ENCODE peak calls at places on chromosomes 6 and 20, in seven cellular contexts. O is endodermal cell, G is cardiac muscle cell, L is brain microvascular endothelial cell, M is fibroblast of lung, P is K562, E is heart right ventricle. X is an unnamed sample.

GRCh38 chr6:169589699-169590257 is 112.1 kb downstream of the WDR27 start:
- DNase-seq in M (no peak), P (no peak), O (no peak), G (no peak), L (no peak), E (no peak), X (peak)

GRCh38 chr6:170459451-170459850 is 93.7 kb downstream of the PSMB1 start:
- DNase-seq in P (no peak), E (no peak), G (peak), M (peak), O (peak), L (peak), X (peak)

GRCh38 chr6:163971841-163972838 is 557.6 kb downstream of the QKI start:
- DNase-seq in L (no peak), E (no peak), G (no peak), M (no peak), O (no peak), P (no peak), X (no peak)

GRCh38 chr20:57703013-57703412 is 6.8 kb downstream of the PMEPA1 start:
- DNase-seq in L (no peak), P (no peak), O (no peak), G (no peak), E (no peak), M (no peak), X (no peak)

GRCh38 chr6:71250050-71250689 is 38.4 kb upstream of the OGFRL1 start:
- DNase-seq in E (no peak), O (no peak), G (peak), P (no peak), M (peak), L (peak), X (peak)

GRCh38 chr20:5463007-5463686 is 146.4 kb upstream of the PROKR2 start:
- DNase-seq in M (no peak), E (no peak), G (no peak), O (no peak), L (no peak), P (no peak), X (no peak)

GRCh38 chr20:51640743-51641142 is 98.2 kb upstream of the NFATC2 start:
- DNase-seq in G (no peak), M (peak), L (no peak), P (no peak), E (no peak), O (no peak), X (no peak)

GRCh38 chr20:20452254-20452676 is 84.4 kb downstream of the INSM1 start:
- DNase-seq in E (peak), O (peak), G (peak), M (peak), P (no peak), L (peak), X (peak)

DNA sequence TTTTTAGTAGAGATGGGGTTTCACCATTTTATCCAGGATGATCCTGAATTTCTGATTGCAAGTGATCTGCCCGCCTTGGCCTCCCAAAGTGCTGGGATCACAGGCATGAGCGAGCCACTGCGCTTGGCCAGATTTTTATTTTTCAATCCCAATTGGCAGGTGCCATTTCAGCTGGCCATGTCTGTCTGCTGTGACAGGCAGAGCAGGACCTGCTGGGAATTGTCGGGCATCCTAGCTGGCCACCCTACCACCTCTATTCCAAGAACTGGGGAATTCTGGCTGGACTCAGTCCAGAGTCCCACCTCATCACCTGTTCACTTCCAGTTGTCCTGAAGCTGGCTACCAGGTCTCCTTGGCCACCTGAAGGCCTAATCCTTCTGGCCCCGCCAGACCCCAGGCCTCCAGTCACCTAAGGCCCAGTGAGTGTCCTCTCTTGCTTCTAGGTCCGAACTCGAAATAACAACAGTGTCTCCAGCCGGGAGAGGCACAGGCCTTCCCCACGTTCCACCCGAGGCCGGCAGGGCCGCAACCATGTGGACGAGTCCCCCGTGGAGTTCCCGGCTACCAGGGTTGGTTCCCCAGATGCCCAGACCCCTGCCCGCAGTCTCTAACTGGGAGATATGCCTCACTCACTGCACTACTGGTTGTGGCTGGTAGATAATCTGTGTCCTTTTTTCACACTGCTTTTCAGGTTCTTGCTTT is 24.0 kb downstream of the DNMT3B start:
- DNase-seq in O (no peak), E (no peak), M (no peak), P (no peak), L (no peak), G (no peak), X (no peak)
- TF ChIP-seq CTCF in O (no peak), E (no peak), M (no peak), P (no peak), L (no peak), G (no peak), X (no peak)

GRCh38 chr20:23084845-23085355 is 1.2 kb downstream of the CD93 start:
- DNase-seq in G (no peak), M (no peak), P (no peak), O (no peak), L (no peak), E (peak), X (no peak)

GRCh38 chr20:23085415-23086055 is 589 bp downstream of the CD93 start:
- DNase-seq in P (no peak), M (no peak), O (no peak), E (peak), L (no peak), G (no peak), X (no peak)

GRCh38 chr20:23087587-23088275 is 1.6 kb upstream of the CD93 start:
- DNase-seq in M (no peak), L (no peak), E (no peak), G (no peak), P (peak), O (no peak), X (no peak)

GRCh38 chr20:23086931-23087411 is 847 bp upstream of the CD93 start:
- DNase-seq in G (no peak), P (no peak), M (no peak), O (no peak), E (peak), L (no peak), X (no peak)

DNA sequence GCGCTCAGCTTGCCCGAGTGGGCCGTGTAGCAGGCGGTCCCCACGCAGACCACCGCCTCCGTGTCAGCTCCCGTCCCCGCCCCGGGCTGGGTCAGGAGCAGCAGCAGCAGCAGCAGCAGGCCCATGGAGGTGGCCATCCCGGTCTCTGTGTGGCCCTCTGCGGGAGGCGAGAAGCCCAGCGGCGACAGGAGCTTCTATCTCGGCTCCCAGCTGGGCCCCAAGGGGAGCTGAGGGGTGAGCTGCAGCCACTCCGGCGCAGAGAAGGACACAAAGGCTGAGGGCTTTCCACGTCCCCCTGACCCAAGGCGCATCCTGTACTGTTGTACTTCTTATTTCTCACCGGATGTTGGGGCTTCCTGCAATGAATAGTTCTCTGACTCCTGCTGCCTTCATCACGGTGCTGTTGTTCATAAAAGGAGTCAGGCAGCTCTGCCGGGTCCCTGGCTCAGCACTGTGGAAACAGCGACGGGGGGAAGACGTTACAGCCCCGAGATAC is at the start of gene CD93:
- DNase-seq in E (peak), M (no peak), P (peak), L (peak), G (peak), O (no peak), X (no peak)
- H3K27ac ChIP-seq in E (peak), M (no peak), P (no peak), L (peak), G (no peak), O (no peak), X (no peak)

DNA sequence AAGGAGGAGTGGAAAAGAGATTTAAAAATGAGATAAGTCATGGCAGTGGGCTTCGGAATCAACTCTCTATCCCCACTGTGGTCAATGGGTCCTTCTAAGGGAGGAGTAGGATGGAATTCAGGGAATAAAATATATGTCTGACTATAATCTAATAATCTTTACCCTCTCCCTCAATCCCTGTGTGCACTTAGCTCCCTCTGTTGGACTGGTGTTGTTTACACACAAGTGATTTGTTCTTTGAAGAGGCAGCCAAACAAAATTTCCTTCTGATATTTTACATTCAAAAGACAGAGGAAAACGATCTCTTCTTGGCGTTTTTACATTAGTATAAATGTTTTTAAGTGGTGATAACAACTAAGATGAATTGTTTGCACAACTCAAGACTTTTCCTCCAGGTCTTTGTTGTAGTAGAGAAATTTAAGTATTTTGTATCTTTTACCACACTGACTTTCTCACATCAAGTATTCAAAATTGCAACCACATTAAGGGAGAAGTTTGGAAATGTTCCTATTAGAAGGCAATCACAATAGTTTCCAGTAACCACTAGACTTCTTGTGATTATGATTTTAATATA is 317.7 kb downstream of the CENPW start:
- DNase-seq in M (peak), O (peak), L (peak), E (no peak), G (peak), P (no peak), X (no peak)
- TF ChIP-seq CTCF in M (peak), O (peak), L (peak), E (no peak), G (peak), P (no peak), X (peak)

GRCh38 chr20:6575912-6576391 is 191.5 kb upstream of the BMP2 start:
- DNase-seq in O (no peak), L (peak), G (peak), E (no peak), M (no peak), P (no peak), X (peak)
- H3K27ac ChIP-seq in O (no peak), L (peak), G (peak), E (no peak), M (no peak), P (no peak), X (no peak)

GRCh38 chr6:14192186-14192788 is 74.7 kb downstream of the CD83 start:
- DNase-seq in L (no peak), E (no peak), P (no peak), O (no peak), M (no peak), G (peak), X (no peak)
- TF ChIP-seq CTCF in L (peak), E (no peak), P (no peak), O (no peak), M (peak), G (peak), X (peak)